ENCODE peak calls at places on chromosome 2, in five cellular contexts. D, L, B, U and A are unnamed samples.

GRCh38 chr2:121689356-121689755 is 40.1 kb upstream of the CLASP1 start:
- DNase-seq in D (no peak), L (peak), B (no peak), U (peak), A (peak)

GRCh38 chr2:178246696-178247095 is 52.4 kb downstream of the OSBPL6 start:
- DNase-seq in D (no peak), L (no peak), B (no peak), U (no peak), A (no peak)

GRCh38 chr2:237901932-237902846 is 42.8 kb downstream of the RAMP1 start:
- DNase-seq in D (no peak), L (no peak), B (no peak), U (peak), A (no peak)

GRCh38 chr2:146312899-146313298 is 1531.9 kb upstream of the ACVR2A start:
- DNase-seq in D (peak), L (no peak), B (no peak), U (no peak), A (no peak)

GRCh38 chr2:142031656-142032055 is 99.2 kb downstream of the LRP1B start:
- DNase-seq in D (no peak), L (no peak), B (no peak), U (no peak), A (no peak)

GRCh38 chr2:204240961-204241360 is 304.3 kb upstream of the PARD3B start:
- DNase-seq in D (no peak), L (no peak), B (no peak), U (no peak), A (no peak)

GRCh38 chr2:215900203-215900611 is 113.1 kb downstream of the MREG start:
- DNase-seq in D (no peak), L (peak), B (peak), U (no peak), A (no peak)

GRCh38 chr2:239277401-239278085 is 123.3 kb downstream of the HDAC4 start:
- DNase-seq in D (no peak), L (peak), B (no peak), U (peak), A (no peak)

GRCh38 chr2:240558229-240558885 is 569 bp upstream of the ANKMY1 start:
- DNase-seq in D (no peak), L (no peak), B (no peak), U (no peak), A (no peak)

GRCh38 chr2:172065086-172065485 is 20.2 kb upstream of the DLX1 start:
- DNase-seq in D (no peak), L (no peak), B (no peak), U (no peak), A (no peak)

GRCh38 chr2:43131051-43131889 is 95.1 kb downstream of the ZFP36L2 start:
- DNase-seq in D (peak), L (peak), B (peak), U (peak), A (peak)

GRCh38 chr2:46087492-46087891 is 209.7 kb upstream of the EPAS1 start:
- DNase-seq in D (no peak), L (no peak), B (no peak), U (no peak), A (no peak)

GRCh38 chr2:106296182-106296815 is 102.2 kb upstream of the UXS1 start:
- DNase-seq in D (no peak), L (no peak), B (no peak), U (no peak), A (no peak)

GRCh38 chr2:239802101-239802649 is 223.0 kb downstream of the NDUFA10 start:
- DNase-seq in D (no peak), L (no peak), B (no peak), U (no peak), A (no peak)

GRCh38 chr2:75503048-75503607 is 57.6 kb downstream of the EVA1A start:
- DNase-seq in D (peak), L (no peak), B (no peak), U (no peak), A (no peak)

GRCh38 chr2:19901201-19901457 is 654 bp downstream of the TTC32 start:
- DNase-seq in D (no peak), L (no peak), B (peak), U (no peak), A (no peak)

GRCh38 chr2:128315122-128315828 is 3.4 kb downstream of the HS6ST1 start:
- DNase-seq in D (no peak), L (no peak), B (no peak), U (no peak), A (no peak)

GRCh38 chr2:88694015-88694414 is 2.5 kb downstream of the RPIA start:
- DNase-seq in D (no peak), L (peak), B (no peak), U (peak), A (no peak)

GRCh38 chr2:88687384-88687783 is 4.1 kb upstream of the RPIA start:
- DNase-seq in D (no peak), L (no peak), B (no peak), U (no peak), A (no peak)

GRCh38 chr2:88692187-88692586 is 714 bp downstream of the RPIA start:
- DNase-seq in D (peak), L (peak), B (peak), U (peak), A (peak)

GRCh38 chr2:88690591-88691338 is 708 bp upstream of the RPIA start:
- DNase-seq in D (peak), L (peak), B (no peak), U (no peak), A (no peak)

DNA sequence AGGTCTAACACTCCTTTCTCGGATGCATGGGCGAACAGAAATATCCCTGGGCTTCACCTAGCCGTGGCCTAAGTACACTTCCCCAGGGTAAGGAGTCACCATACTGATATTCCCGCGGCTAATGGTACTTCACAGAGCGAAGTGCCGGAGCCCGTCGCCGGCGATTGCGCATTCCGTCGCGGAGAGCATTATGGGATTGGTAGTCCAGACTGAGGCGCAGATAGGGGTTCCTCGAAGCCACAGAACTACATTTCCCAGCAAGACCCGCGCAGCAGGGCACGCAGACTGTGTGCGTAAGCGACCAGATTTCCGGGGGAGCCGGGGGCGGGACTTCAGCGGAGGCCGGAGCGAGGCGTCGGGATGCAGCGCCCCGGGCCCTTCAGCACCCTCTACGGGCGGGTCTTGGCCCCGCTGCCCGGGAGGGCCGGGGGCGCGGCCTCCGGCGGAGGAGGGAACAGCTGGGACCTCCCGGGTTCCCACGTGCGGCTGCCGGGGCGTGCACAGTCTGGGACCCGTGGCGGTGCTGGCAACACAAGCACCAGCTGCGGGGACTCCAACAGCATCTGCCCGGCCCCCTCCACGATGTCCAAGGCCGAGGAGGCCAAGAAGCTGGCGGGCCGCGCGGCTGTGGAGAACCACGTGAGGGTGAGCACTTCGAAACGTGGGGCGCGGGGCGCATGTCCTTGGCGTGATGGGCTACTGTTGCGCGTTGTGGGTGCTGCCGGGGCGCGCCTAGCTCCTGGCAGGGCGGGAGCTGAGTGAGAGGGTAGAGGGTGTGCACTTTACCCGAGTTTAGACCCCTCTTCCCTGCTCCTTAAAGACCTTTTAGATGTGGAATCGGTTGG is at the start of gene RPIA:
- DNase-seq in D (peak), L (peak), B (peak), U (peak), A (peak)
- TF ChIP-seq POLR2A in D (peak), L (peak), B (peak), U (no peak), A (peak)

GRCh38 chr2:23384551-23385349 is at the start of gene KLHL29:
- DNase-seq in D (peak), L (peak), B (peak), U (peak), A (peak)
- TF ChIP-seq POLR2A in D (peak), L (no peak), B (peak), U (no peak), A (no peak)

GRCh38 chr2:230925443-230925878 is 419 bp upstream of the GPR55 start:
- DNase-seq in D (no peak), L (no peak), B (no peak), U (no peak), A (no peak)
- TF ChIP-seq POLR2A in D (no peak), L (no peak), B (no peak), U (no peak), A (no peak)

GRCh38 chr2:120552800-120553471 is 182.7 kb upstream of the GLI2 start:
- DNase-seq in D (peak), L (peak), B (peak), U (peak), A (peak)
- TF ChIP-seq POLR2A in D (no peak), L (peak), B (no peak), U (no peak), A (no peak)

GRCh38 chr2:144515694-144516416 is 4.1 kb downstream of the ZEB2 start:
- DNase-seq in D (no peak), L (peak), B (peak), U (peak), A (peak)

GRCh38 chr2:144515425-144515693 is 4.6 kb downstream of the ZEB2 start:
- DNase-seq in D (no peak), L (no peak), B (no peak), U (no peak), A (no peak)

GRCh38 chr2:144513388-144514100 is 6.4 kb downstream of the ZEB2 start:
- DNase-seq in D (no peak), L (no peak), B (no peak), U (peak), A (peak)

GRCh38 chr2:144516417-144516980 is 3.4 kb downstream of the ZEB2 start:
- DNase-seq in D (no peak), L (no peak), B (no peak), U (peak), A (peak)

DNA sequence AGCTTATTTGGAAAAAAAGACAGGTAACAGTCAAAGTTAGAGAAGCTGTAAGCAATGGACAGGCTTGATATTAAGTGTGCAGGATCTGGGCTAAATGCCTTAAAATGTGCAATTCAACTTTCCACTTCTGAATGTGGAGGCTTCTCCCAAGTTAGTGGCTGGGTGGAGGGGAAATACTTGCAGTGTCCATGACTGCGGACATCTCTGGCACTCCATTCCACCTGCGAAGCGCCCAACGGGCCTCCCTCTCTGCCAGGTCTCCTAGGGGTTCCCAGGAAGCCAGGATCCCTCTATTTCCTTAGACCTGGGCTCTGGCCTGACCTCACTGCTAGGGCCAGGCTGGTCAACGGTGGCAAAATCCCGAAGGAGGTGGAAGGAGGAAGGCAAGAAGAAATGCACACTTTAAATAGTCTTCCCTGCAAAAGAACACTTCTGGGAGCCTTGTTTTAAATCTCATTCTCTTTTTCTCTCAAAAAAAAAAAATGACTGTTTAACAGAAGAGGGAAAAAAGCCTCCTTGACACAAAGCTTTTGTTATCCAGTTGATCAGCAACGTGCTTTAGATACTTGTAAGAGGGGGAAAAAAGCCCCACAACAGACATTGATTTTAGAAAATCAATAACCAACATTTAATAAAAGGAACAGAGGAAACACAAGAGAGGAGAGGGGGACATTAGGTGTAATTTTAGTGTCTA is 5.0 kb downstream of the ZEB2 start:
- DNase-seq in D (no peak), L (no peak), B (no peak), U (peak), A (peak)
- TF ChIP-seq POLR2A in D (no peak), L (no peak), B (no peak), U (no peak), A (no peak)